ENCODE peak calls at places on chromosomes 16 and 17, in five cellular contexts. One of them, this sample, is unnamed.
A peak's percentile ranks its signal among the peaks of the same experiment; 100 is the strongest.

GRCh38 chr17:39071573-39071972 is 79.9 kb downstream of the PLXDC1 start:
- DNase-seq in GOT3: no peak
- DNase-seq in T-helper 1 cell: no peak
- DNase-seq in germinal center: no peak
- DNase-seq in kidney epithelial cell: no peak
- DNase-seq in this sample: no peak

GRCh38 chr16:84925092-84925772 is 86.1 kb downstream of the ZDHHC7 start:
- DNase-seq in GOT3: no peak
- DNase-seq in T-helper 1 cell: peak; percentile 55
- DNase-seq in germinal center: peak; percentile 51
- DNase-seq in kidney epithelial cell: no peak
- DNase-seq in this sample: no peak

GRCh38 chr16:87708881-87709638 is 56.7 kb downstream of the KLHDC4 start:
- DNase-seq in GOT3: no peak
- DNase-seq in T-helper 1 cell: no peak
- DNase-seq in germinal center: no peak
- DNase-seq in kidney epithelial cell: no peak
- DNase-seq in this sample: no peak

GRCh38 chr16:71775949-71776348 is 32.7 kb downstream of the AP1G1 start:
- DNase-seq in GOT3: no peak
- DNase-seq in T-helper 1 cell: no peak
- DNase-seq in germinal center: peak; percentile 40
- DNase-seq in kidney epithelial cell: no peak
- DNase-seq in this sample: no peak

GRCh38 chr16:4087099-4087885 is 28.9 kb downstream of the ADCY9 start:
- DNase-seq in GOT3: no peak
- DNase-seq in T-helper 1 cell: no peak
- DNase-seq in germinal center: no peak
- DNase-seq in kidney epithelial cell: no peak
- DNase-seq in this sample: no peak

GRCh38 chr17:27398691-27399090 is 57.6 kb upstream of the KSR1 start:
- DNase-seq in GOT3: no peak
- DNase-seq in T-helper 1 cell: no peak
- DNase-seq in germinal center: no peak
- DNase-seq in kidney epithelial cell: no peak
- DNase-seq in this sample: no peak

GRCh38 chr16:8641671-8642070 is 20.2 kb downstream of the METTL22 start:
- DNase-seq in GOT3: no peak
- DNase-seq in T-helper 1 cell: no peak
- DNase-seq in germinal center: no peak
- DNase-seq in kidney epithelial cell: no peak
- DNase-seq in this sample: no peak

GRCh38 chr17:58786586-58787295 is 31.1 kb downstream of the PPM1E start:
- DNase-seq in GOT3: no peak
- DNase-seq in T-helper 1 cell: no peak
- DNase-seq in germinal center: no peak
- DNase-seq in kidney epithelial cell: no peak
- DNase-seq in this sample: no peak

GRCh38 chr16:66324785-66325184 is 41.7 kb upstream of the CDH5 start:
- DNase-seq in GOT3: no peak
- DNase-seq in T-helper 1 cell: no peak
- DNase-seq in germinal center: no peak
- DNase-seq in kidney epithelial cell: no peak
- DNase-seq in this sample: no peak

GRCh38 chr17:39939588-39940419 is 12.3 kb downstream of the LRRC3C start:
- DNase-seq in GOT3: no peak
- DNase-seq in T-helper 1 cell: no peak
- DNase-seq in germinal center: peak; percentile 54
- DNase-seq in kidney epithelial cell: no peak
- DNase-seq in this sample: no peak

GRCh38 chr17:81510798-81511549 is 1.6 kb downstream of the ACTG1 start:
- DNase-seq in GOT3: no peak
- DNase-seq in T-helper 1 cell: no peak
- DNase-seq in germinal center: no peak
- DNase-seq in kidney epithelial cell: no peak
- DNase-seq in this sample: no peak